ENCODE peak calls at places on chromosomes 5 and 9, in four cellular contexts. X is lung; M is kidney; V is stimulated activated CD8-positive, alpha-beta memory T cell treated with anti-CD3 and anti-CD28 coated beads, Interleukin-2, amount 100 ng/mL, for 1 hour. F is an unnamed sample.

GRCh38 chr9:100228352-100228869 is 124.3 kb downstream of the TEX10 start:
- DNase-seq in X (no peak), M (no peak), V (no peak), F (no peak)

GRCh38 chr5:124239572-124239971 is 506.9 kb downstream of the ZNF608 start:
- DNase-seq in X (no peak), M (no peak), V (no peak), F (no peak)

GRCh38 chr5:135545115-135545514 is 9.4 kb upstream of the NEUROG1 start:
- DNase-seq in X (no peak), M (no peak), V (no peak), F (no peak)

GRCh38 chr5:76737846-76738245 is 21.9 kb downstream of the F2R start:
- DNase-seq in X (no peak), M (no peak), V (no peak), F (no peak)

GRCh38 chr9:80932947-80933346 is 756.4 kb downstream of the TLE1 start:
- DNase-seq in X (no peak), M (no peak), V (no peak), F (no peak)

GRCh38 chr5:20615888-20616563 is 628.0 kb upstream of the CDH18 start:
- DNase-seq in X (no peak), M (no peak), V (no peak), F (no peak)

GRCh38 chr5:56819027-56819881 is 3.9 kb downstream of the MAP3K1 start:
- DNase-seq in X (no peak), M (no peak), V (no peak), F (no peak)

GRCh38 chr5:146426305-146426704 is 20.8 kb upstream of the TCERG1 start:
- DNase-seq in X (no peak), M (no peak), V (no peak), F (no peak)

GRCh38 chr9:101671567-101671966 is 66.9 kb downstream of the GRIN3A start:
- DNase-seq in X (no peak), M (no peak), V (no peak), F (no peak)

GRCh38 chr9:31445960-31446359 is 938.5 kb upstream of the ACO1 start:
- DNase-seq in X (no peak), M (no peak), V (no peak), F (no peak)

GRCh38 chr5:74934949-74935751 is 69.0 kb upstream of the FAM169A start:
- DNase-seq in X (no peak), M (no peak), V (no peak), F (no peak)

GRCh38 chr9:36023260-36024048 is 13.3 kb upstream of the RECK start:
- DNase-seq in X (peak), M (no peak), V (peak), F (peak)

GRCh38 chr5:38595149-38595725 is 38.8 kb upstream of the LIFR start:
- DNase-seq in X (no peak), M (no peak), V (no peak), F (no peak)

GRCh38 chr9:115978739-115979138 is 174.9 kb upstream of the PAPPA start:
- DNase-seq in X (no peak), M (no peak), V (no peak), F (no peak)

GRCh38 chr5:6829150-6829784 is 116.0 kb downstream of the TENT4A start:
- DNase-seq in X (no peak), M (no peak), V (no peak), F (no peak)

GRCh38 chr5:122831984-122832383 is 13.4 kb upstream of the SNX24 start:
- DNase-seq in X (no peak), M (no peak), V (no peak), F (no peak)

GRCh38 chr5:5558593-5558992 is 136.1 kb downstream of the ICE1 start:
- DNase-seq in X (no peak), M (no peak), V (no peak), F (no peak)

GRCh38 chr5:172052454-172053236 is 46.2 kb upstream of the FBXW11 start:
- DNase-seq in X (no peak), M (peak), V (no peak), F (no peak)

GRCh38 chr5:76994337-76994736 is 35.9 kb upstream of the AGGF1 start:
- DNase-seq in X (no peak), M (no peak), V (no peak), F (no peak)

GRCh38 chr9:134515026-134515821 is 126.4 kb upstream of the COL5A1 start:
- DNase-seq in X (no peak), M (peak), V (no peak), F (no peak)

GRCh38 chr5:96280946-96281393 is 152.1 kb downstream of the PCSK1 start:
- DNase-seq in X (no peak), M (no peak), V (no peak), F (no peak)

GRCh38 chr9:91166796-91167366 is 194.8 kb downstream of the AUH start:
- DNase-seq in X (no peak), M (no peak), V (no peak), F (no peak)

GRCh38 chr9:12666813-12667212 is 26.4 kb upstream of the TYRP1 start:
- DNase-seq in X (no peak), M (no peak), V (no peak), F (no peak)

GRCh38 chr5:68285857-68286611 is 70.5 kb downstream of the PIK3R1 start:
- DNase-seq in X (no peak), M (no peak), V (no peak), F (peak)

GRCh38 chr5:114857951-114858401 is 311.7 kb downstream of the TRIM36 start:
- DNase-seq in X (no peak), M (peak), V (no peak), F (no peak)

GRCh38 chr5:100161868-100162267 is 373.3 kb upstream of the FAM174A start:
- DNase-seq in X (no peak), M (no peak), V (no peak), F (no peak)

GRCh38 chr9:137268538-137269201 is 8.9 kb upstream of the TOR4A start:
- DNase-seq in X (no peak), M (peak), V (no peak), F (no peak)

GRCh38 chr5:132293066-132293991 is 865 bp upstream of the SLC22A4 start:
- DNase-seq in X (peak), M (peak), V (peak), F (peak)

GRCh38 chr9:36222449-36222848 is 31.7 kb downstream of the CLTA start:
- DNase-seq in X (no peak), M (no peak), V (no peak), F (no peak)

GRCh38 chr5:172641359-172642045 is 439 bp downstream of the NEURL1B start:
- DNase-seq in X (no peak), M (peak), V (no peak), F (no peak)

GRCh38 chr5:107959573-107960279 is 289.0 kb upstream of the EFNA5 start:
- DNase-seq in X (no peak), M (no peak), V (no peak), F (no peak)

GRCh38 chr5:180626661-180627385 is 22.6 kb downstream of the FLT4 start:
- DNase-seq in X (no peak), M (no peak), V (no peak), F (no peak)

GRCh38 chr5:143739741-143740140 is 72.2 kb upstream of the HMHB1 start:
- DNase-seq in X (no peak), M (no peak), V (no peak), F (no peak)

GRCh38 chr5:78927657-78928282 is 57.3 kb downstream of the ARSB start:
- DNase-seq in X (no peak), M (no peak), V (no peak), F (no peak)

GRCh38 chr9:83410701-83411100 is 127.5 kb downstream of the FRMD3 start:
- DNase-seq in X (no peak), M (no peak), V (no peak), F (no peak)

F was measured in colonic mucosa.